ENCODE peak calls at places on chromosome 1, in eight cellular contexts. I is activated CD4-positive, alpha-beta T cell treated with anti-CD3 and anti-CD28 coated beads for 48 hours; G is SK-MEL-5; P is hippocampal formation; Z is stimulated activated naive CD4-positive, alpha-beta T cell treated with Interleukin-2 at 50 U/mL for 16 hours; X is progenitor cell of endocrine pancreas; N is GM03348; M is NCI-H146. O is an unnamed sample.

GRCh38 chr1:227357229-227358078 is 39.2 kb upstream of the CDC42BPA start:
- DNase-seq in G (peak), X (no peak), N (peak), I (no peak), P (no peak), Z (no peak), M (peak), O (no peak)

GRCh38 chr1:9059944-9060744 is 9.3 kb downstream of the SLC2A5 start:
- DNase-seq in M (no peak), I (no peak), Z (no peak), X (no peak), G (no peak), N (no peak), P (no peak), O (no peak)

GRCh38 chr1:33377013-33377412 is 53.9 kb downstream of the PHC2 start:
- DNase-seq in M (peak), P (no peak), N (no peak), Z (no peak), I (no peak), G (no peak), X (no peak), O (no peak)

GRCh38 chr1:188476606-188477005 is 1647.9 kb downstream of the PLA2G4A start:
- DNase-seq in P (no peak), X (no peak), M (no peak), N (no peak), G (no peak), Z (no peak), I (no peak), O (no peak)

GRCh38 chr1:26181586-26182371 is 4.5 kb downstream of the CNKSR1 start:
- DNase-seq in P (no peak), Z (no peak), I (no peak), N (no peak), M (no peak), X (no peak), G (no peak), O (no peak)

GRCh38 chr1:160309183-160309535 is 24.2 kb upstream of the PEX19 start:
- DNase-seq in N (peak), M (no peak), G (no peak), Z (no peak), X (no peak), I (no peak), P (no peak), O (no peak)

GRCh38 chr1:162984699-162985098 is 84.5 kb upstream of the RGS4 start:
- DNase-seq in N (no peak), M (no peak), I (no peak), G (no peak), P (no peak), Z (no peak), X (no peak), O (no peak)

GRCh38 chr1:93758842-93759515 is 77.3 kb upstream of the BCAR3 start:
- DNase-seq in I (peak), G (peak), M (no peak), N (no peak), Z (no peak), X (no peak), P (no peak), O (no peak)

GRCh38 chr1:226248091-226248490 is 24.6 kb downstream of the MIXL1 start:
- DNase-seq in Z (no peak), P (no peak), X (no peak), I (no peak), M (no peak), G (no peak), N (peak), O (no peak)

O was measured in pons.